ENCODE peak calls at places on chromosome 19, in six cellular contexts. J is K562, B is GM12878, M is A549, O is ovary, E is HepG2. C is an unnamed sample.

GRCh38 chr19:51140441-51140840 is 1.7 kb upstream of the SIGLEC7 start:
- DNase-seq in M (no peak), J (no peak), E (no peak), O (no peak), B (no peak), C (no peak)

GRCh38 chr19:45710731-45711130 is 18.3 kb downstream of the QPCTL start:
- DNase-seq in E (no peak), M (no peak), J (no peak), B (no peak), O (no peak), C (no peak)

GRCh38 chr19:11252665-11253355 is 9.5 kb downstream of the DOCK6 start:
- DNase-seq in M (no peak), J (no peak), E (no peak), B (no peak), O (no peak), C (no peak)

GRCh38 chr19:32802840-32803239 is 66.7 kb downstream of the SLC7A9 start:
- DNase-seq in M (no peak), O (no peak), B (no peak), J (peak; percentile 34), E (no peak), C (no peak)

GRCh38 chr19:5718579-5719273 is 1.2 kb downstream of the LONP1 start:
- DNase-seq in M (no peak), E (peak; percentile 27), O (no peak), B (peak; percentile 5), J (peak; percentile 81), C (no peak)

GRCh38 chr19:1408300-1409203 is 1.2 kb downstream of the DAZAP1 start:
- DNase-seq in O (peak; percentile 68), M (no peak), E (no peak), J (peak; percentile 62), B (no peak), C (peak; percentile 77)

GRCh38 chr19:18046066-18046718 is 38.2 kb downstream of the ARRDC2 start:
- DNase-seq in E (peak; percentile 31), B (no peak), O (no peak), J (peak; percentile 54), M (no peak), C (no peak)

GRCh38 chr19:2636897-2637683 is 65.4 kb downstream of the GNG7 start:
- DNase-seq in B (no peak), O (peak; percentile 81), E (peak; percentile 34), J (peak; percentile 64), M (peak; percentile 67), C (peak; percentile 75)

GRCh38 chr19:12664406-12665280 is 1.9 kb downstream of the MAN2B1 start:
- DNase-seq in M (no peak), E (peak; percentile 24), J (peak; percentile 73), B (no peak), O (no peak), C (no peak)

GRCh38 chr19:12790628-12791344 is 500 bp upstream of the JUNB start:
- DNase-seq in E (no peak), M (no peak), O (peak; percentile 51), J (peak; percentile 25), B (no peak), C (no peak)

GRCh38 chr19:19185853-19186728 is 5.9 kb downstream of the BORCS8 start:
- DNase-seq in M (no peak), B (no peak), J (peak; percentile 86), E (peak; percentile 68), O (no peak), C (no peak)

GRCh38 chr19:5343848-5344247 is 3.2 kb upstream of the PTPRS start:
- DNase-seq in E (peak; percentile 85), B (no peak), O (no peak), M (no peak), J (no peak), C (no peak)

GRCh38 chr19:54462072-54462712 is 1.4 kb downstream of the LENG9 start:
- DNase-seq in M (no peak), J (no peak), B (no peak), O (peak; percentile 59), E (no peak), C (peak; percentile 71)

GRCh38 chr19:6551607-6552450 is 21.0 kb downstream of the TNFSF9 start:
- DNase-seq in O (no peak), J (peak; percentile 74), B (no peak), E (peak; percentile 45), M (peak; percentile 64), C (no peak)

GRCh38 chr19:35513975-35514809 is 743 bp upstream of the DMKN start:
- DNase-seq in J (no peak), M (no peak), E (peak; percentile 25), B (no peak), O (no peak), C (no peak)

GRCh38 chr19:13537454-13537853 is 31.2 kb upstream of the CACNA1A start:
- DNase-seq in B (no peak), O (no peak), E (no peak), J (peak; percentile 82), M (no peak), C (no peak)

GRCh38 chr19:55247621-55248099 is 11.2 kb downstream of the PPP6R1 start:
- DNase-seq in J (peak; percentile 21), B (no peak), O (no peak), E (no peak), M (peak; percentile 43), C (no peak)

GRCh38 chr19:43639507-43640423 is at the start of gene CADM4:
- DNase-seq in J (peak; percentile 37), E (no peak), O (peak; percentile 50), B (no peak), M (no peak), C (peak; percentile 69)

GRCh38 chr19:48553676-48554384 is 1.9 kb downstream of the SULT2B1 start:
- DNase-seq in M (peak; percentile 94), E (peak; percentile 69), O (no peak), B (no peak), J (peak; percentile 83), C (peak; percentile 70)

GRCh38 chr19:18063463-18063862 is 23.3 kb downstream of the IL12RB1 start:
- DNase-seq in M (no peak), O (no peak), B (no peak), J (peak; percentile 65), E (peak; percentile 50), C (no peak)

GRCh38 chr19:35623327-35624010 is 5.4 kb upstream of the RBM42 start:
- DNase-seq in E (no peak), O (no peak), B (no peak), J (no peak), M (no peak), C (no peak)

GRCh38 chr19:14363203-14364097 is 17.8 kb upstream of the ADGRE5 start:
- DNase-seq in J (peak; percentile 95), O (peak; percentile 88), B (no peak), E (peak; percentile 25), M (peak; percentile 52), C (peak; percentile 88)

GRCh38 chr19:33303791-33304759 is 1.7 kb upstream of the CEBPA start:
- DNase-seq in M (no peak), E (no peak), J (no peak), O (peak; percentile 43), B (no peak), C (peak; percentile 74)

GRCh38 chr19:8001995-8002849 is 3.2 kb downstream of the ELAVL1 start:
- DNase-seq in M (peak; percentile 55), O (peak; percentile 91), J (peak; percentile 92), B (peak; percentile 44), E (peak; percentile 75), C (peak; percentile 88)
- TF ChIP-seq CTCF in M (peak; percentile 70), O (peak; percentile 87), J (peak; percentile 96), B (peak; percentile 98), E (peak; percentile 97), C (peak; percentile 90)

GRCh38 chr19:49968279-49968922 is 7.4 kb upstream of the SIGLEC11 start:
- DNase-seq in J (no peak), O (no peak), E (no peak), B (no peak), M (no peak), C (no peak)
- H3K4me1 ChIP-seq in J (peaks cover 5% of the 10 kb centered on the region), O (peaks cover 18% of the 10 kb centered on the region), E (no peaks in the 10 kb centered on the region), B (no peaks in the 10 kb centered on the region), M (no peaks in the 10 kb centered on the region), C (peaks cover 9% of the 10 kb centered on the region)

GRCh38 chr19:4124638-4125037 is 716 bp upstream of the MAP2K2 start:
- DNase-seq in E (no peak), O (no peak), M (no peak), J (peak; percentile 27), B (no peak), C (no peak)

GRCh38 chr19:4121815-4122214 is 2.1 kb downstream of the MAP2K2 start:
- DNase-seq in J (no peak), B (no peak), E (no peak), O (no peak), M (no peak), C (no peak)

GRCh38 chr19:4122480-4122879 is 1.4 kb downstream of the MAP2K2 start:
- DNase-seq in J (no peak), E (no peak), M (no peak), O (no peak), B (no peak), C (no peak)

GRCh38 chr19:4120933-4121612 is 2.8 kb downstream of the MAP2K2 start:
- DNase-seq in J (no peak), O (no peak), E (no peak), M (no peak), B (no peak), C (no peak)

DNA sequence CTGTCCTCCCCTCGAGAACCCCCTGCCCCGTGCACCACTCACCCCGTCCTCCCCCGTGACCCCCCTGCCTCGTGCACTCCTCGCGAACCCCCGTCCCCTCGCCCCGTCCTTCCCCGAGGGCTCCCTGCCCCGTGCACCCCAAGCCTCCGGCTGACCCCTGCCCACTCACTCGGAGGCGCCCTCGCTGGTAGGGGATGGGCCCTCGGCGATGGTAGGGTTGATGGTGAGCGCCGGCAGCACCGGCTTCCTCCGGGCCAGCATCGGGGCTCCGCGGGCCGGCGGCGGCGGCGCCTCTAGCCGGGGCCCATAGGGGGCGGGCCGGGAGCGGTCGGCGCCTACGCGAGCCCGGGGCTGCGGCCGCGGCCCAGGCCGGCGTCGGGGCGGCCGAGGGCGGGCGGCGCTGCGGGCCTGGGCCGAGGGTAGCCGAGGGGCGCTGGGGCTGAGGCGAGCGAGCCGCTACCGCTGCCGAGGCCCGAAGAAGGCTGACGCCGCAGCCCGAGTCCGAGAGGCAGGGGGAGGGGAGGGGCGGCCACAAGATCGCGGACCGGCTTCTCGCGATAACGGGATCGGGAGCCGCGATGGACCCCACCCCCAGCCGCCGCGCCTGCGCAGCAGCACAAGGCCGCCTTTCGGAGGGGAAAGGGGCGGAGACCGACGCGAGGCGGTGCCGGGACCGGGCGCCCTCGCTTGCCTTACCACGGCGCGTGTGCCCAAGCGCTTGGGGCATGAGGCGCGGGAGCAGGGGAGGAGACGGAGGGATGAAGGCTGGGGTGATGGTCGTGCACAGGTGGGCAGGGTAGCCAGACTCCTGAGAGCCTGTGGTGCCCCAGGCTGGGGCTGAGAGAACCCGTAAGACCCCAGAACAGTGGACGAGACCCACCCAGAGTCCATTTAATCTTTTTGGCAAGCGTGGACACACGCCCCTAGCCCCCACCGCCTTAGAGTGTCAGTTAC is at the start of gene MAP2K2:
- DNase-seq in E (peak; percentile 83), B (peak; percentile 60), O (peak; percentile 98), M (peak; percentile 72), J (peak; percentile 96), C (peak; percentile 98)
- TF ChIP-seq EP300 in E (no peak), B (no peak), O (no peak), M (no peak), J (no peak), C (no peak)

DNA sequence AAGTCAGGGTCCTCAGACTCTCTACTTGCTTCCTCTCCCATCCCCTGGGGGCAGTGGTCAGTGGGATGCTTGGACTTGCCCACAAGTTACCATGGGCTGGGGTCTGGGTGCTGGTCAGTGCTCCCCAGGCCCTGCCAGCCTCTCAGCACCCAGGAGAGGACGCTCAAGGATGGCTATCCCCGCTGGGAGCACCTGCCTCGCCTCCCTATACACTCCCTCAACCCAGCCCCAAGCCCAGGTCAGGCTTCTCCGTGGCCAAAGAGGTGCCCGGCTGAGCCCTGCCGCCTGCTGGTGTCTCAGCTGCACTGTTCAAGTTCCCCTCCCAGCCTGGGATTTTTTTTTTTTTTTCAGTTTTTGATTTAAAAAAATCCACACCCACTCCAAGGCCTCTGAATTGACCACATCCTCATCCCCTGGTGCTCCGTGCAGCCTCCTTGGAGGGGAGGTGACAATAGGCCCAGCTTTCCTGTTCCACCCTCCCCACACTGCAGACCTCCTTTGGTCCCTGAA is 10.8 kb downstream of the F2RL3 start:
- DNase-seq in O (no peak), M (peak; percentile 64), J (peak; percentile 74), E (peak; percentile 22), B (no peak), C (no peak)
- TF ChIP-seq CTCF in O (no peak), M (peak; percentile 43), J (peak; percentile 94), E (peak; percentile 73), B (peak; percentile 87), C (no peak)

C was measured in sigmoid colon.